ENCODE peak calls at places on chromosome 14, in seven cellular contexts. One of them, this sample, is unnamed.

GRCh38 chr14:64646103-64646502 is 58.1 kb upstream of the PLEKHG3 start:
- DNase-seq in naive B cell: no peak
- DNase-seq in SK-N-SH: no peak
- DNase-seq in putamen: no peak
- DNase-seq in stimulated activated CD4-positive, alpha-beta T cell treated with anti-CD3 and anti-CD28 coated beads, Interleukin-12 subunit alpha, Interleukin-12 subunit beta, amount 100 ng/mL, for 48 hours: no peak
- DNase-seq in mammary epithelial cell: no peak
- DNase-seq in smooth muscle cell of the brain vasculature: no peak
- DNase-seq in this sample: no peak

GRCh38 chr14:61101803-61102548 is 120.9 kb downstream of the SLC38A6 start:
- DNase-seq in naive B cell: no peak
- DNase-seq in SK-N-SH: no peak
- DNase-seq in putamen: peak
- DNase-seq in stimulated activated CD4-positive, alpha-beta T cell treated with anti-CD3 and anti-CD28 coated beads, Interleukin-12 subunit alpha, Interleukin-12 subunit beta, amount 100 ng/mL, for 48 hours: no peak
- DNase-seq in mammary epithelial cell: peak
- DNase-seq in smooth muscle cell of the brain vasculature: no peak
- DNase-seq in this sample: peak

GRCh38 chr14:87615822-87616679 is 376.9 kb downstream of the GALC start:
- DNase-seq in naive B cell: peak
- DNase-seq in SK-N-SH: peak
- DNase-seq in putamen: peak
- DNase-seq in stimulated activated CD4-positive, alpha-beta T cell treated with anti-CD3 and anti-CD28 coated beads, Interleukin-12 subunit alpha, Interleukin-12 subunit beta, amount 100 ng/mL, for 48 hours: peak
- DNase-seq in mammary epithelial cell: peak
- DNase-seq in smooth muscle cell of the brain vasculature: no peak
- DNase-seq in this sample: peak

GRCh38 chr14:26598672-26599131 is 869 bp upstream of the NOVA1 start:
- DNase-seq in naive B cell: no peak
- DNase-seq in SK-N-SH: peak
- DNase-seq in putamen: peak
- DNase-seq in stimulated activated CD4-positive, alpha-beta T cell treated with anti-CD3 and anti-CD28 coated beads, Interleukin-12 subunit alpha, Interleukin-12 subunit beta, amount 100 ng/mL, for 48 hours: no peak
- DNase-seq in mammary epithelial cell: no peak
- DNase-seq in smooth muscle cell of the brain vasculature: no peak
- DNase-seq in this sample: no peak

GRCh38 chr14:98136019-98136418 is 1136.0 kb downstream of the BCL11B start:
- DNase-seq in naive B cell: no peak
- DNase-seq in SK-N-SH: no peak
- DNase-seq in putamen: no peak
- DNase-seq in stimulated activated CD4-positive, alpha-beta T cell treated with anti-CD3 and anti-CD28 coated beads, Interleukin-12 subunit alpha, Interleukin-12 subunit beta, amount 100 ng/mL, for 48 hours: no peak
- DNase-seq in mammary epithelial cell: no peak
- DNase-seq in smooth muscle cell of the brain vasculature: no peak
- DNase-seq in this sample: no peak

GRCh38 chr14:38248629-38249028 is 7.3 kb downstream of the CLEC14A start:
- DNase-seq in naive B cell: no peak
- DNase-seq in SK-N-SH: no peak
- DNase-seq in putamen: no peak
- DNase-seq in stimulated activated CD4-positive, alpha-beta T cell treated with anti-CD3 and anti-CD28 coated beads, Interleukin-12 subunit alpha, Interleukin-12 subunit beta, amount 100 ng/mL, for 48 hours: no peak
- DNase-seq in mammary epithelial cell: no peak
- DNase-seq in smooth muscle cell of the brain vasculature: no peak
- DNase-seq in this sample: no peak

GRCh38 chr14:20998674-20999366 is at the start of gene SLC39A2:
- DNase-seq in naive B cell: no peak
- DNase-seq in SK-N-SH: no peak
- DNase-seq in putamen: no peak
- DNase-seq in stimulated activated CD4-positive, alpha-beta T cell treated with anti-CD3 and anti-CD28 coated beads, Interleukin-12 subunit alpha, Interleukin-12 subunit beta, amount 100 ng/mL, for 48 hours: no peak
- DNase-seq in mammary epithelial cell: peak
- DNase-seq in smooth muscle cell of the brain vasculature: peak
- DNase-seq in this sample: no peak

GRCh38 chr14:100532916-100533630 is 54.1 kb downstream of the BEGAIN start:
- DNase-seq in naive B cell: no peak
- DNase-seq in SK-N-SH: peak
- DNase-seq in putamen: no peak
- DNase-seq in stimulated activated CD4-positive, alpha-beta T cell treated with anti-CD3 and anti-CD28 coated beads, Interleukin-12 subunit alpha, Interleukin-12 subunit beta, amount 100 ng/mL, for 48 hours: no peak
- DNase-seq in mammary epithelial cell: no peak
- DNase-seq in smooth muscle cell of the brain vasculature: no peak
- DNase-seq in this sample: no peak

GRCh38 chr14:77181124-77181602 is 435 bp upstream of the TMEM63C start:
- DNase-seq in naive B cell: no peak
- DNase-seq in SK-N-SH: no peak
- DNase-seq in putamen: no peak
- DNase-seq in stimulated activated CD4-positive, alpha-beta T cell treated with anti-CD3 and anti-CD28 coated beads, Interleukin-12 subunit alpha, Interleukin-12 subunit beta, amount 100 ng/mL, for 48 hours: no peak
- DNase-seq in mammary epithelial cell: no peak
- DNase-seq in smooth muscle cell of the brain vasculature: no peak
- DNase-seq in this sample: no peak

GRCh38 chr14:62604524-62604923 is 440.7 kb downstream of the KCNH5 start:
- DNase-seq in naive B cell: no peak
- DNase-seq in SK-N-SH: no peak
- DNase-seq in putamen: no peak
- DNase-seq in stimulated activated CD4-positive, alpha-beta T cell treated with anti-CD3 and anti-CD28 coated beads, Interleukin-12 subunit alpha, Interleukin-12 subunit beta, amount 100 ng/mL, for 48 hours: no peak
- DNase-seq in mammary epithelial cell: no peak
- DNase-seq in smooth muscle cell of the brain vasculature: no peak
- DNase-seq in this sample: no peak

GRCh38 chr14:96852823-96853422 is 55.7 kb downstream of the VRK1 start:
- DNase-seq in naive B cell: peak
- DNase-seq in SK-N-SH: peak
- DNase-seq in putamen: no peak
- DNase-seq in stimulated activated CD4-positive, alpha-beta T cell treated with anti-CD3 and anti-CD28 coated beads, Interleukin-12 subunit alpha, Interleukin-12 subunit beta, amount 100 ng/mL, for 48 hours: no peak
- DNase-seq in mammary epithelial cell: peak
- DNase-seq in smooth muscle cell of the brain vasculature: peak
- DNase-seq in this sample: peak

GRCh38 chr14:84760506-84760905 is 769.4 kb upstream of the FLRT2 start:
- DNase-seq in naive B cell: no peak
- DNase-seq in SK-N-SH: no peak
- DNase-seq in putamen: no peak
- DNase-seq in stimulated activated CD4-positive, alpha-beta T cell treated with anti-CD3 and anti-CD28 coated beads, Interleukin-12 subunit alpha, Interleukin-12 subunit beta, amount 100 ng/mL, for 48 hours: no peak
- DNase-seq in mammary epithelial cell: no peak
- DNase-seq in smooth muscle cell of the brain vasculature: no peak
- DNase-seq in this sample: no peak

GRCh38 chr14:80669416-80669815 is 272.1 kb downstream of the CEP128 start:
- DNase-seq in naive B cell: no peak
- DNase-seq in SK-N-SH: no peak
- DNase-seq in putamen: no peak
- DNase-seq in stimulated activated CD4-positive, alpha-beta T cell treated with anti-CD3 and anti-CD28 coated beads, Interleukin-12 subunit alpha, Interleukin-12 subunit beta, amount 100 ng/mL, for 48 hours: no peak
- DNase-seq in mammary epithelial cell: no peak
- DNase-seq in smooth muscle cell of the brain vasculature: no peak
- DNase-seq in this sample: no peak

GRCh38 chr14:64337901-64338615 is 43.9 kb upstream of the ESR2 start:
- DNase-seq in naive B cell: peak
- DNase-seq in SK-N-SH: peak
- DNase-seq in putamen: peak
- DNase-seq in stimulated activated CD4-positive, alpha-beta T cell treated with anti-CD3 and anti-CD28 coated beads, Interleukin-12 subunit alpha, Interleukin-12 subunit beta, amount 100 ng/mL, for 48 hours: peak
- DNase-seq in mammary epithelial cell: peak
- DNase-seq in smooth muscle cell of the brain vasculature: peak
- DNase-seq in this sample: peak